ENCODE peak calls at places on chromosomes 12 and 14, in nine cellular contexts. I is HCEC 1CT, H is AG04449, L is NCI-H2171 treated with DMSO at 0.1 percent for 48 hours, G is AG20443, B is amygdala, V is psoas muscle, S is suprapubic skin, F is spleen. T is an unnamed sample.

GRCh38 chr12:132450391-132451171 is 39.4 kb upstream of the FBRSL1 start:
- DNase-seq in G (no peak), B (no peak), I (no peak), V (no peak), L (no peak), S (no peak), F (peak; percentile 80), H (no peak), T (no peak)

GRCh38 chr12:5807090-5807414 is 138.0 kb downstream of the ANO2 start:
- DNase-seq in H (no peak), V (no peak), G (no peak), L (no peak), F (no peak), I (no peak), S (no peak), B (no peak), T (no peak)

GRCh38 chr12:128969480-128970055 is 116.3 kb downstream of the GLT1D1 start:
- DNase-seq in L (peak; percentile 31), S (no peak), H (no peak), V (no peak), F (no peak), I (no peak), B (peak; percentile 31), G (no peak), T (no peak)

GRCh38 chr12:120630139-120630895 is 10.1 kb upstream of the CABP1 start:
- DNase-seq in S (no peak), I (no peak), G (no peak), F (no peak), L (peak; percentile 91), H (no peak), B (no peak), V (no peak), T (no peak)

GRCh38 chr12:115261249-115261648 is 577.3 kb upstream of the TBX3 start:
- DNase-seq in V (no peak), I (no peak), F (no peak), S (no peak), L (no peak), B (no peak), G (no peak), H (no peak), T (no peak)

GRCh38 chr14:59687663-59688062 is 111.1 kb upstream of the CCDC175 start:
- DNase-seq in B (no peak), H (no peak), G (no peak), L (no peak), S (no peak), I (no peak), F (no peak), V (no peak), T (no peak)

GRCh38 chr12:92421701-92422100 is 276.1 kb upstream of the BTG1 start:
- DNase-seq in S (no peak), V (no peak), G (no peak), I (peak; percentile 51), H (no peak), F (no peak), L (no peak), B (no peak), T (peak; percentile 49)

GRCh38 chr12:62679569-62679968 is 212.9 kb downstream of the MON2 start:
- DNase-seq in F (no peak), B (no peak), I (peak; percentile 21), H (no peak), G (no peak), L (no peak), S (no peak), V (no peak), T (no peak)

GRCh38 chr14:92532490-92533163 is 19.0 kb downstream of the RIN3 start:
- DNase-seq in G (no peak), H (no peak), I (no peak), B (no peak), S (no peak), F (peak; percentile 75), L (peak; percentile 62), V (no peak), T (no peak)